ENCODE peak calls at places on chromosomes 3 and 15, in five cellular contexts. C is CD8-positive, alpha-beta memory T cell; J is AG08395; A is activated CD4-positive, alpha-beta T cell treated with anti-CD3 and anti-CD28 coated beads, Interleukin-2, amount 10 ng/mL, durations not matched to agents 7 days and 5 days; E is mucosa of descending colon. F is an unnamed sample.

GRCh38 chr3:112689385-112689784 is 48.4 kb upstream of the CCDC80 start:
- DNase-seq in C (no peak), J (no peak), A (no peak), E (no peak), F (no peak)

GRCh38 chr3:11784962-11785361 is 61.7 kb downstream of the TAMM41 start:
- DNase-seq in C (peak; percentile 16), J (no peak), A (peak; percentile 58), E (no peak), F (no peak)

GRCh38 chr3:196275126-196275525 is 12.4 kb downstream of the PCYT1A start:
- DNase-seq in C (no peak), J (no peak), A (no peak), E (no peak), F (no peak)

GRCh38 chr3:134222835-134223234 is 27.8 kb downstream of the RYK start:
- DNase-seq in C (no peak), J (no peak), A (no peak), E (no peak), F (no peak)

GRCh38 chr3:45607790-45608189 is 13.2 kb downstream of the LIMD1 start:
- DNase-seq in C (no peak), J (peak; percentile 73), A (no peak), E (no peak), F (no peak)

GRCh38 chr3:66598168-66598567 is 97.3 kb upstream of the LRIG1 start:
- DNase-seq in C (no peak), J (peak; percentile 37), A (no peak), E (no peak), F (no peak)

GRCh38 chr3:52062499-52062898 is 6.1 kb upstream of the DUSP7 start:
- DNase-seq in C (no peak), J (peak; percentile 94), A (no peak), E (no peak), F (no peak)

GRCh38 chr3:46559030-46559704 is 6.9 kb downstream of the LRRC2 start:
- DNase-seq in C (no peak), J (no peak), A (no peak), E (no peak), F (no peak)

GRCh38 chr3:60431599-60431958 is 819.7 kb downstream of the FHIT start:
- DNase-seq in C (no peak), J (no peak), A (no peak), E (no peak), F (no peak)

GRCh38 chr15:79811406-79812405 is 85.1 kb downstream of the MTHFS start:
- DNase-seq in C (no peak), J (peak; percentile 41), A (no peak), E (no peak), F (no peak)

GRCh38 chr15:96326551-96327154 is 3.8 kb upstream of the NR2F2 start:
- DNase-seq in C (no peak), J (peak; percentile 26), A (no peak), E (peak; percentile 54), F (no peak)

GRCh38 chr3:13125092-13126015 is 52.1 kb upstream of the IQSEC1 start:
- DNase-seq in C (no peak), J (no peak), A (no peak), E (peak; percentile 29), F (no peak)

GRCh38 chr3:70614111-70614510 is 301.7 kb upstream of the MDFIC2 start:
- DNase-seq in C (no peak), J (no peak), A (no peak), E (no peak), F (no peak)

GRCh38 chr3:128226794-128227399 is 73.6 kb downstream of the EEFSEC start:
- DNase-seq in C (no peak), J (peak; percentile 65), A (peak; percentile 23), E (no peak), F (peak; percentile 10)

GRCh38 chr3:130915567-130916292 is 21.8 kb downstream of the ATP2C1 start:
- DNase-seq in C (no peak), J (no peak), A (no peak), E (no peak), F (no peak)

GRCh38 chr3:128067481-128067880 is 15.2 kb downstream of the SEC61A1 start:
- DNase-seq in C (no peak), J (no peak), A (no peak), E (no peak), F (no peak)

GRCh38 chr3:30354513-30354912 is 251.9 kb upstream of the TGFBR2 start:
- DNase-seq in C (no peak), J (no peak), A (no peak), E (no peak), F (no peak)